ENCODE peak calls at places on chromosomes 5 and 9, in nine cellular contexts. O is Calu3; M is type B pancreatic cell; X is tibial nerve; D is GM10248; Q is WERI-Rb-1; R is mesothelial cell of epicardium; Y is CD4-positive, alpha-beta T cell; Z is ovary. L is an unnamed sample.

GRCh38 chr5:139903805-139904565 is 108.4 kb downstream of the PSD2 start:
- DNase-seq in O (peak; percentile 18), R (peak; percentile 65), D (peak; percentile 52), Q (peak; percentile 62), M (no peak), X (no peak), Z (peak; percentile 68), Y (no peak), L (no peak)

GRCh38 chr5:88785396-88786216 is 97.4 kb downstream of the MEF2C start:
- DNase-seq in X (no peak), M (no peak), D (no peak), Z (peak; percentile 44), O (peak; percentile 60), Y (no peak), Q (no peak), R (no peak), L (no peak)

GRCh38 chr9:129888085-129888808 is 53.0 kb downstream of the USP20 start:
- DNase-seq in M (no peak), Z (no peak), Q (no peak), Y (peak; percentile 91), X (no peak), R (no peak), O (no peak), D (peak; percentile 79), L (no peak)

GRCh38 chr5:147093138-147093537 is 141.7 kb upstream of the STK32A start:
- DNase-seq in X (no peak), Y (no peak), Z (no peak), O (no peak), Q (no peak), D (no peak), M (no peak), R (no peak), L (no peak)

GRCh38 chr9:76996700-76997099 is 22.8 kb upstream of the FOXB2 start:
- DNase-seq in Q (peak; percentile 65), M (no peak), O (peak; percentile 12), D (peak; percentile 43), X (no peak), R (peak; percentile 61), Z (no peak), Y (no peak), L (no peak)

GRCh38 chr9:126374366-126374781 is 47.7 kb downstream of the MVB12B start:
- DNase-seq in Z (no peak), R (no peak), Y (no peak), Q (no peak), M (no peak), D (no peak), X (no peak), O (no peak), L (no peak)

GRCh38 chr5:416636-416960 is 26.4 kb upstream of the EXOC3 start:
- DNase-seq in D (no peak), O (no peak), M (no peak), Q (no peak), X (no peak), R (no peak), Z (no peak), Y (no peak), L (no peak)

GRCh38 chr9:136439550-136440408 is at the start of gene INPP5E:
- DNase-seq in D (peak; percentile 96), M (peak; percentile 91), O (peak; percentile 88), Y (peak; percentile 81), R (peak; percentile 95), X (peak; percentile 38), Z (peak; percentile 63), Q (peak; percentile 78), L (peak; percentile 15)

GRCh38 chr5:64873441-64873840 is 104.7 kb downstream of the CWC27 start:
- DNase-seq in M (no peak), O (no peak), Q (no peak), R (no peak), Y (no peak), X (no peak), D (no peak), Z (no peak), L (no peak)

GRCh38 chr5:139650689-139651501 is 2.7 kb downstream of the CXXC5 start:
- DNase-seq in Y (no peak), M (no peak), O (peak; percentile 67), Z (no peak), Q (peak; percentile 59), R (no peak), D (no peak), X (no peak), L (peak; percentile 67)

GRCh38 chr9:73151653-73152382 is at the start of gene ANXA1:
- DNase-seq in R (no peak), X (no peak), D (no peak), Y (no peak), Q (no peak), M (no peak), O (peak; percentile 48), Z (no peak), L (peak; percentile 58)

GRCh38 chr9:87684627-87685204 is 41.2 kb upstream of the CTSL start:
- DNase-seq in D (no peak), Q (peak; percentile 47), X (no peak), R (peak; percentile 81), M (peak; percentile 65), O (peak; percentile 25), Y (no peak), Z (peak; percentile 69), L (no peak)

GRCh38 chr9:87683751-87684626 is 41.9 kb upstream of the CTSL start:
- DNase-seq in O (no peak), X (no peak), Q (no peak), D (no peak), M (peak; percentile 66), Y (no peak), R (no peak), Z (no peak), L (no peak)

GRCh38 chr9:87682085-87682484 is 43.8 kb upstream of the CTSL start:
- DNase-seq in Q (no peak), D (no peak), X (no peak), M (peak; percentile 24), R (no peak), O (no peak), Y (no peak), Z (no peak), L (no peak)

GRCh38 chr9:87681271-87682061 is 44.5 kb upstream of the CTSL start:
- DNase-seq in R (no peak), X (no peak), Z (no peak), D (no peak), O (no peak), Q (no peak), Y (no peak), M (peak; percentile 36), L (no peak)

GRCh38 chr9:87682618-87683017 is 43.3 kb upstream of the CTSL start:
- DNase-seq in Y (no peak), D (no peak), Q (no peak), R (no peak), Z (no peak), X (no peak), O (no peak), M (no peak), L (no peak)
- TF ChIP-seq CTCF in Y (no peak), D (no peak), Q (no peak), R (no peak), Z (no peak), X (no peak), O (no peak), M (no peak), L (no peak)

GRCh38 chr5:127028822-127029457 is 1.4 kb downstream of the MARCHF3 start:
- DNase-seq in X (no peak), Y (no peak), Z (peak; percentile 14), M (no peak), O (peak; percentile 12), D (no peak), Q (peak; percentile 65), R (no peak), L (no peak)

GRCh38 chr5:127029513-127030258 is 672 bp downstream of the MARCHF3 start:
- DNase-seq in X (peak; percentile 18), Y (peak; percentile 39), M (peak; percentile 71), Q (peak; percentile 75), R (peak; percentile 54), Z (peak; percentile 22), D (peak; percentile 32), O (peak; percentile 84), L (peak; percentile 51)

GRCh38 chr5:127031147-127031862 is 947 bp upstream of the MARCHF3 start:
- DNase-seq in X (no peak), D (peak; percentile 45), Y (no peak), Z (peak; percentile 9), M (no peak), Q (no peak), R (peak; percentile 42), O (no peak), L (no peak)

GRCh38 chr5:127031863-127032232 is 1.5 kb upstream of the MARCHF3 start:
- DNase-seq in X (no peak), M (no peak), Z (no peak), Y (no peak), D (no peak), Q (no peak), O (no peak), R (no peak), L (no peak)

DNA sequence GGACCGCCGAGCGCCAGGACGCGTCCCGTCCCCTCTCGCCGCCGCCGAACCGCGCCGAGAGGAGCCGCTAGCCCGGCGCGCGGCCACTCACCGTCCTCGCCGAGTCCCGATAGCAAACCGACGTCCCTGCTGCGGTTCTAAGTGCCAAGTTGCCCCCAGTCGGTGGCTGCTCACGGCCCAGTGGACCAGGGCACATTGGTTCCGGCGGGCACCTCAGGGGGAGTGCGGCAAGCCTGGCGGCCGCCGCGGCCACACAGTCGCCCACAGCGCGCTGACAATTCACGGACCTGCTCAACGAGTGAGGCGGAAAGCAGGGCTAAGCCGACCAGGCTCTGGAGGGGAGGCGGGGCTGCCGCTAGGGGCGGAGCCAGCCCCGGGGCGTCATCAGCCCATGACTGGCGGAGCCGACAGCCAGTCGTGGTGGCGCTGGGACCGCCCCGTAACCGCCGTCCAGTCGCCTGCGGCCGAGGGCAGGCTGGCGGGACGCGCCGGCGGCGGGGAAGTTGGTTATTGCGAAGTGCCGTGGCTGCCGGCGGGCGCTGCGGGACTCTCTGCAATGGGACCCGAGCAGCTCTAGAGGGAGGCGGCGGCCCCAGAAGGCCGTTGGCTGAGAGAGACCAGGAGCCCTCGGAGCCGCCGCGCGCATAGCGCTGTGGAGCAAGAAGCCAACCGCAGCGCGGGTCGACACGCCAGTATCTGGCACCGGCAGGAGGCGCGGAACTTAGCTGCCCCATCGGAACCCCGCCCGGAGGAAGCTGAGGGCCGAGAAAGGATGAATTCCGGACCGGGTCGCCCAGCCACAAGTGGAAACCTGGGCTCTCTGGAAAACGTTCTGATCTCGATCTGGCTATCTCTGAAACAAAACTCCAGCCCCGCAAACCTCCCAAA is at the start of gene MARCHF3:
- DNase-seq in M (peak; percentile 96), Q (peak; percentile 96), Y (peak; percentile 90), O (peak; percentile 99), Z (peak; percentile 92), D (peak; percentile 99), X (peak; percentile 87), R (peak; percentile 97), L (peak; percentile 87)
- TF ChIP-seq CTCF in M (peak; percentile 50), Q (peak; percentile 29), Y (peak; percentile 23), O (peak; percentile 35), Z (no peak), D (peak; percentile 22), X (peak; percentile 36), R (peak; percentile 27), L (peak; percentile 38)

GRCh38 chr5:103256178-103256577 is 2.4 kb upstream of the MACIR start:
- DNase-seq in R (no peak), Z (no peak), Y (no peak), O (no peak), Q (no peak), X (no peak), M (no peak), D (no peak), L (no peak)
- TF ChIP-seq CTCF in R (no peak), Z (no peak), Y (no peak), O (no peak), Q (peak; percentile 34), X (no peak), M (peak; percentile 29), D (peak; percentile 27), L (peak; percentile 26)

DNA sequence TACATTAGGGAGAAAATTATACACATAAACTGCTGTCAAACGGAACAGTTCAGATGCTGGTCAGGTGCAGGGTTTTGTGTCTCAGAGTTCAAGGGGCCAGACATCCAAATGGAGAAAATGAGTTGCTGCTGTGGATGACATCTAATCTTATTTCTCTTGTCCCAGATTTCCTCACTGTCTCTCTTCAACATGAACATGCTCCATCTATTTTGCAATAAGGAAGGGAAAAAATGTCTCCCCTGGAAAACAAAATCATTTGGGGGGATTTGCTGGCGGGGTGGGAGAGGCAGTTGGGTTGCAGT is 51.2 kb downstream of the SHB start:
- DNase-seq in Q (no peak), O (no peak), Z (no peak), D (no peak), Y (no peak), X (no peak), M (no peak), R (no peak), L (no peak)
- TF ChIP-seq CTCF in Q (no peak), O (no peak), Z (no peak), D (no peak), Y (no peak), X (no peak), M (no peak), R (no peak), L (no peak)

L was measured in LNCaP clone FGC.